ENCODE peak calls at places on chromosomes 2 and 18, in eight cellular contexts. D, K, F, H, Z, O, J and A are unnamed samples.
A peak's percentile ranks its signal among the peaks of the same experiment; 100 is the strongest.

GRCh38 chr2:10839813-10840212 is 27.2 kb upstream of the PDIA6 start:
- DNase-seq in D (no peak), K (no peak), F (no peak), H (no peak), Z (no peak), O (peak; percentile 22), J (peak; percentile 43), A (no peak)

GRCh38 chr2:28329184-28329583 is 63.5 kb upstream of the FOSL2 start:
- DNase-seq in D (no peak), K (no peak), F (no peak), H (no peak), Z (no peak), O (no peak), J (no peak), A (no peak)

GRCh38 chr2:206800501-206801416 is 35.4 kb downstream of the FASTKD2 start:
- DNase-seq in D (peak; percentile 73), K (peak; percentile 19), F (peak; percentile 38), H (peak; percentile 47), Z (peak; percentile 79), O (peak; percentile 57), J (peak; percentile 72), A (peak; percentile 60)

GRCh38 chr2:88481937-88482336 is 29.4 kb upstream of the FOXI3 start:
- DNase-seq in D (no peak), K (no peak), F (no peak), H (no peak), Z (no peak), O (no peak), J (peak; percentile 22), A (no peak)

GRCh38 chr18:43049021-43049420 is 66.5 kb downstream of the RIT2 start:
- DNase-seq in D (no peak), K (no peak), F (no peak), H (no peak), Z (peak; percentile 46), O (peak; percentile 20), J (no peak), A (no peak)

GRCh38 chr18:32025744-32026143 is 7.1 kb downstream of the RNF125 start:
- DNase-seq in D (no peak), K (no peak), F (no peak), H (no peak), Z (no peak), O (no peak), J (no peak), A (no peak)

GRCh38 chr2:68094111-68094510 is 31.3 kb upstream of the C1D start:
- DNase-seq in D (no peak), K (no peak), F (no peak), H (no peak), Z (no peak), O (no peak), J (no peak), A (no peak)

GRCh38 chr2:136305517-136306192 is 187.7 kb upstream of the CXCR4 start:
- DNase-seq in D (no peak), K (no peak), F (no peak), H (no peak), Z (no peak), O (peak; percentile 24), J (peak; percentile 64), A (no peak)

GRCh38 chr2:235900631-235901030 is 267.6 kb downstream of the GBX2 start:
- DNase-seq in D (no peak), K (no peak), F (no peak), H (no peak), Z (no peak), O (no peak), J (no peak), A (no peak)

GRCh38 chr2:38496927-38497669 is 105.6 kb downstream of the HNRNPLL start:
- DNase-seq in D (no peak), K (peak; percentile 46), F (no peak), H (peak; percentile 82), Z (peak; percentile 52), O (peak; percentile 21), J (no peak), A (no peak)

GRCh38 chr2:168790226-168790902 is 12.1 kb upstream of the NOSTRIN start:
- DNase-seq in D (no peak), K (no peak), F (no peak), H (no peak), Z (no peak), O (no peak), J (no peak), A (no peak)

GRCh38 chr2:227411320-227411989 is 23.7 kb upstream of the SCYGR1 start:
- DNase-seq in D (no peak), K (no peak), F (no peak), H (no peak), Z (no peak), O (no peak), J (peak; percentile 22), A (no peak)

GRCh38 chr2:88885679-88886402 is 194.4 kb downstream of the RPIA start:
- DNase-seq in D (no peak), K (no peak), F (no peak), H (no peak), Z (no peak), O (no peak), J (no peak), A (no peak)

GRCh38 chr18:51038110-51038509 is 8.1 kb downstream of the SMAD4 start:
- DNase-seq in D (no peak), K (no peak), F (no peak), H (peak; percentile 19), Z (peak; percentile 13), O (no peak), J (peak; percentile 12), A (no peak)

DNA sequence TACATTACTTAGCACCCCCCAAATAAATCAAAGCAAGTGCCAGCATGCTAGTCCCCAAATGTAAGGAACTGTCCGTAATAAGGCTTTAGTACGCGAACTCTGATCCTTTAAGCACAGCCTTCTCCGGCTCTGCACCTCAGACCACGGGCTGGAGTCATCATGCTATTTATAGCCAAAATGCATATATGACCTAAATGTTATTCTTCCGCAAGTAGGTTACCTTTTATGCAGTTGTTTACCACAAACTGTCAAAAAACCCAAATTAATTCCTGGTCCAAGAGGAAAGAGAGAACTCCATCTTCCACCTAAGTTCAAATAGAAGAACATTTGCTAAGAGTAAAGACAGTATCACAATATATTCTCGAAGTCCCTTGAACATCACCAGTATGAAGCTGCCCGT is 42.7 kb downstream of the ZNF516 start:
- DNase-seq in D (no peak), K (no peak), F (no peak), H (no peak), Z (no peak), O (no peak), J (peak; percentile 56), A (peak; percentile 54)
- H3K4me3 ChIP-seq in D (no peak overlapping the region), K (no peak overlapping the region), F (no peak overlapping the region), H (peak overlapping the region; percentile 73), Z (peak overlapping the region; percentile 61), O (no peak overlapping the region), J (no peak overlapping the region), A (peak overlapping the region; percentile 39)

GRCh38 chr18:78596794-78597193 is 382.8 kb upstream of the SALL3 start:
- DNase-seq in D (no peak), K (no peak), F (no peak), H (no peak), Z (no peak), O (no peak), J (no peak), A (no peak)
- H3K4me3 ChIP-seq in D (no peak overlapping the region), K (no peak overlapping the region), F (no peak overlapping the region), H (no peak overlapping the region), Z (no peak overlapping the region), O (no peak overlapping the region), J (no peak overlapping the region), A (no peak overlapping the region)

GRCh38 chr18:906416-907170 is 1.9 kb downstream of the ADCYAP1 start:
- DNase-seq in D (no peak), K (no peak), F (no peak), H (no peak), Z (no peak), O (no peak), J (no peak), A (no peak)

GRCh38 chr18:903703-904102 is 968 bp upstream of the ADCYAP1 start:
- DNase-seq in D (no peak), K (no peak), F (no peak), H (peak; percentile 43), Z (peak; percentile 33), O (peak; percentile 53), J (peak; percentile 51), A (no peak)

GRCh38 chr18:905948-906415 is 1.3 kb downstream of the ADCYAP1 start:
- DNase-seq in D (no peak), K (no peak), F (no peak), H (no peak), Z (no peak), O (no peak), J (no peak), A (no peak)

GRCh38 chr18:904135-905090 is at the start of gene ADCYAP1:
- DNase-seq in D (no peak), K (no peak), F (no peak), H (no peak), Z (no peak), O (no peak), J (no peak), A (no peak)

DNA sequence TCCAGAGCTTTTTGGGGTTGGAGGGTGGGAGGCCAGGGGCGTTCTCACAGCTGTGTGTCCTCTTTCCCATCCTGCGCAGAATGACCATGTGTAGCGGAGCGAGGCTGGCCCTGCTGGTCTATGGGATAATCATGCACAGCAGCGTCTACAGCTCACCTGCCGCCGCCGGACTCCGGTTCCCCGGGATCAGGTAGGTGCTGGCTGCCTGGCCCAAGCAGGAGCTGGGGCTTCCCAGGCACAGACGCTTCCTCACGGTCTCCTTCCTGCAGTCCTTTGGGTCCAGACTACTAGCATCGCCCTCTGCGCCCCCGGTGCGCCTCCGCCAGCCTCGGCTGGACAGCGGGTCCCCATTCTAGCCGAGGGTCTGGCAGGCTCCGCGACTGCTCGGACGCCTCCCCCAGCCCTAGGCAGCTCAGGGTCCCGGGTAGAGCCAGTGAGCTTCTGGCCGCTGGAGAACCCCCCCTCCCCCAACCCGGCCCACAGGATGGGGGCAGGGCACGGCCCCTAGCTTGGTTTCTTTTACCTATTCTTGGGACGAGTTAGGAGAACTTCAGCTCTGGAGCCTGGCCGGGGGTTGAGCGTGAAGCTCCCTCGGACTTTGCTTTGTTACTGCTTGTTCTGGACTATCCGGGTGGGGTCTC is 756 bp downstream of the ADCYAP1 start:
- DNase-seq in D (no peak), K (no peak), F (no peak), H (no peak), Z (no peak), O (no peak), J (no peak), A (no peak)
- H3K4me3 ChIP-seq in D (peak overlapping the region; percentile 48), K (no peak overlapping the region), F (no peak overlapping the region), H (no peak overlapping the region), Z (no peak overlapping the region), O (no peak overlapping the region), J (no peak overlapping the region), A (no peak overlapping the region)

GRCh38 chr2:203438528-203438927 is 96.6 kb downstream of the RAPH1 start:
- DNase-seq in D (no peak), K (no peak), F (no peak), H (no peak), Z (no peak), O (no peak), J (peak; percentile 12), A (no peak)

GRCh38 chr2:203440671-203441070 is 94.4 kb downstream of the RAPH1 start:
- DNase-seq in D (no peak), K (no peak), F (no peak), H (no peak), Z (no peak), O (no peak), J (no peak), A (no peak)

GRCh38 chr2:203444738-203445137 is 90.4 kb downstream of the RAPH1 start:
- DNase-seq in D (no peak), K (no peak), F (no peak), H (no peak), Z (no peak), O (no peak), J (no peak), A (no peak)

GRCh38 chr2:203442463-203442862 is 92.6 kb downstream of the RAPH1 start:
- DNase-seq in D (no peak), K (no peak), F (no peak), H (no peak), Z (no peak), O (no peak), J (no peak), A (no peak)

GRCh38 chr2:203441463-203441862 is 93.6 kb downstream of the RAPH1 start:
- DNase-seq in D (no peak), K (no peak), F (no peak), H (no peak), Z (no peak), O (no peak), J (no peak), A (no peak)
- H3K4me3 ChIP-seq in D (no peak overlapping the region), K (no peak overlapping the region), F (no peak overlapping the region), H (no peak overlapping the region), Z (no peak overlapping the region), O (no peak overlapping the region), J (no peak overlapping the region), A (no peak overlapping the region)